ENCODE peak calls at places on chromosomes 1 and 21, in four cellular contexts. C is endothelial cell, S is BJ, X is AG09319. H is an unnamed sample.

GRCh38 chr1:147878022-147878421 is 24.6 kb upstream of the GJA8 start:
- DNase-seq in C (no peak), S (no peak), X (no peak), H (no peak)

GRCh38 chr1:156103521-156103947 is 11.0 kb upstream of the LMNA start:
- DNase-seq in C (no peak), S (no peak), X (no peak), H (no peak)

GRCh38 chr1:153509729-153510354 is 25.9 kb downstream of the S100A6 start:
- DNase-seq in C (peak), S (no peak), X (no peak), H (peak)

GRCh38 chr1:162612606-162613400 is 19.5 kb upstream of the DDR2 start:
- DNase-seq in C (no peak), S (no peak), X (peak), H (no peak)

GRCh38 chr1:113042336-113043143 is 30.5 kb upstream of the LRIG2 start:
- DNase-seq in C (peak), S (peak), X (peak), H (peak)

GRCh38 chr1:30698401-30698981 is 24.9 kb downstream of the MATN1 start:
- DNase-seq in C (no peak), S (no peak), X (no peak), H (no peak)

GRCh38 chr1:18557621-18558465 is 72.8 kb upstream of the PAX7 start:
- DNase-seq in C (peak), S (no peak), X (no peak), H (no peak)

GRCh38 chr1:24914226-24915069 is 15.6 kb downstream of the RUNX3 start:
- DNase-seq in C (no peak), S (no peak), X (no peak), H (no peak)

GRCh38 chr1:154431586-154432373 is 26.6 kb downstream of the IL6R start:
- DNase-seq in C (no peak), S (peak), X (peak), H (no peak)

GRCh38 chr21:33025106-33025470 is 647 bp upstream of the OLIG2 start:
- DNase-seq in C (peak), S (no peak), X (no peak), H (peak)
- TF ChIP-seq CTCF in C (peak), S (no peak), X (no peak), H (no peak)

DNA sequence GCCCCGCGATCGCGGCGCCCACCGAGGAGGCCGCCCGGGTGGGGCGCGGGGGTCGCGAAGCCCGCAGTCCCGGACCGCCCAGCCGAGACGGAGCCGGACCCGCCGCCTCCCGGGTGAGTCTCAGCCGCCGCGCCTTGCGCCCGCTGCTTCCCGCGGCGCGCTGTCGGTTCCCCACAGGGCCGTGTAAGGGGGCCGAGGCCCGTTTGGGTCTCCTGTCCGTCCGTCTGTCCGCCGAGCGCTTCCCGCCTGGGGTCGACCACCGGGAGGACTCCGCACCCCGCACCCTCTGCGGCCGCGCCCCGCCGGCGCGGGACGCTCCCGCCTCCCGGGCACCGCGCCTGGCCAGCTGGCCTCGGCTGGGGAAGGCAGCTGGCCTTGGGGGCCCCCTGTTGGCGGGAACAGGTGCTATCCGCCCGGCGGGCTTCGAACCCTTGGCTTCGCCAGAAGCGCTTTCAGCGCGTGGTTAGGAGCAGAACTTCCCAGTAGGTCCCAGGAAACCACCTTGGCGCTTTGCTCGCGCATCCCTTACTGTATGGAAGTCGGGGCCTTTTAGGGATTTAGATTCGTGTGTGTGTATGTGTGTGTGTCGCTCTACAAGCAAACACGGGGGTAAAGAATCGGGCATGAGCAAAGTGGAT is 414 bp downstream of the TMEM51 start:
- DNase-seq in C (peak), S (no peak), X (no peak), H (peak)
- TF ChIP-seq CTCF in C (peak), S (peak), X (peak), H (peak)

GRCh38 chr1:160544647-160545046 is 21.6 kb upstream of the SLAMF6 start:
- DNase-seq in C (no peak), S (no peak), X (no peak), H (no peak)
- TF ChIP-seq CTCF in C (peak), S (peak), X (no peak), H (peak)

GRCh38 chr1:6271554-6271953 is 10.7 kb upstream of the GPR153 start:
- DNase-seq in C (no peak), S (no peak), X (no peak), H (no peak)

GRCh38 chr1:6271001-6271400 is 10.1 kb upstream of the GPR153 start:
- DNase-seq in C (no peak), S (no peak), X (no peak), H (no peak)

GRCh38 chr1:6273380-6273891 is 12.5 kb upstream of the GPR153 start:
- DNase-seq in C (no peak), S (peak), X (no peak), H (no peak)

GRCh38 chr1:6274102-6274501 is 13.2 kb upstream of the GPR153 start:
- DNase-seq in C (no peak), S (no peak), X (no peak), H (no peak)

GRCh38 chr1:6272476-6273270 is 11.8 kb upstream of the GPR153 start:
- DNase-seq in C (no peak), S (no peak), X (no peak), H (no peak)
- TF ChIP-seq CTCF in C (no peak), S (peak), X (peak), H (no peak)

GRCh38 chr21:33432496-33432895 is 29.3 kb downstream of the IFNGR2 start:
- DNase-seq in C (no peak), S (no peak), X (no peak), H (no peak)
- TF ChIP-seq CTCF in C (no peak), S (no peak), X (no peak), H (no peak)

GRCh38 chr1:205810448-205811157 is 2.4 kb downstream of the SLC41A1 start:
- DNase-seq in C (peak), S (no peak), X (no peak), H (no peak)
- TF ChIP-seq CTCF in C (peak), S (no peak), X (no peak), H (no peak)

DNA sequence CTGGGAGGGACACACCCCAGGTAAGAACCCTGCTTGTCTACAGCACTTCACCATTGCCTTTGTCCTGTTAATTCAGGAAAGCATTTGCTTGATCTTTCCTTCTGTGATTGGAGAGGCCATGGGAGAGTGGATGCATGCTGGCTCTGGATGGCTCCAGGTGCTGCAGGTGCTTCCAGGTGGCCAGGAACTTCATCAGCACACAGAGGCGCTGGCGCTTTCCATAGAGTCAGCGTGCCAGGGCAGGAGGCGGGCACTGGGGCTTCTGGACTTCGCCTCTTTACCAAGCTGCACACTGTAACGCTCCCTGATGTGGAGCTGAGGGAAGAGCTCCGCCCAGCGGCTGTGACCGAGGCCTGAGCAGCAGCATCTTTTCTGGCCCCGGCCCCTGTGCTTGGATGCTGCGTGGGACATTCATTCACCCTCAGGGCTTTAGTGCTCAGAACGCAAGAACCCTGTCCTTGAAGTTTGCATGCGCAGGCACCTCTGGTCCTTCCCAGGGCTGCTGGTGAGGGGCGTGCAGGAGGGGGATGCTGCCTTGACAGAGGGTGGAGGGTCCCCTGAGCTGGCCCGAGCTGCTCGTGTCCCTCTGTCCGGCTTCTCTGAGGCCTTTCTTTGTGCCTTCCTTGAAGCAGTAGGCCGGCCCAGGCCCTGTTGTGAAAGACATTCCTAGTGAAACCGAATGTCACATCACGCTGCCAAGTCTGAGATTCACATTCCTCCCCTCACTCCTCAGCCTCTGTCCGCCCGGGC is 1.6 kb upstream of the MX2 start:
- DNase-seq in C (no peak), S (peak), X (no peak), H (no peak)
- TF ChIP-seq CTCF in C (no peak), S (peak), X (peak), H (no peak)

DNA sequence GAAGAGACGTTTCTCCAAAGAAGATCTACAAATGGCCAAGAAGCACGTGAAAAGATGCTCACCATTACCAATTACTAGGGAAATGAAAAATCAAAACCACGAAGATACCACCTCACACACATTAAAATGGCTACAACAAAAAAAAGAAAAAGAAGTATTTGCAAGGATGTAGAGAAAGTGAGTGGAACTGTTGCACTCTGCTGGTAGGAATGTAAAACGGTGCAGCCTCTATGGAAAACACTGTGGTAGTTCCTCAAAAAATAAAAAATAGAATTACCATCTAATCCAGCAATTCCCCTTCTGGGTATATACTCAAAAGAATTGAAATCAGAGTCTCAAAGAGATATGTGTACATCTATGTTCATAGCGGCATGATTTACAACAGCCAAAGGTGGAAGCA is 115.4 kb upstream of the EDN2 start:
- DNase-seq in C (no peak), S (no peak), X (no peak), H (no peak)
- TF ChIP-seq CTCF in C (peak), S (peak), X (peak), H (no peak)

DNA sequence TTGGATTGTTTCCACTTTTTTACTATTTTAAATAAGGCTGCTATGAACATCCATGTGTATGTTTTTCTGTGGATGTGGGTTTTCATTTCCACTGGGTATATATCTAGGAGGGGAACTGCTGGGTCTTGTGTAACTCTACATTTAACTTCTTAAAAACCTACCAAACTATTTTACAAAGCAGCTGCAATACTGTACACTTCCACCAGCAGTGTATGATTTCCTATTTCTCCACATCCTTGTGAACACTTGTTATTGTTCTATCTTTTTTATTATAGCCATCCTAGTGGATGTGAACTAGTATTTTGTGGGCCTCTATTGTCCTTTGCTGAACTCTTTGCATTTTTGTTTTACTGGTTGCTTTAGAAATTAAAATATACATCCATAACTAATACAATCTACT is 33.4 kb downstream of the DIPK1A start:
- DNase-seq in C (no peak), S (no peak), X (no peak), H (no peak)
- TF ChIP-seq CTCF in C (no peak), S (no peak), X (no peak), H (no peak)